ENCODE peak calls at places on chromosomes 12 and 14, in ten cellular contexts. One of them, this sample, is unnamed.
A peak's percentile ranks its signal among the peaks of the same experiment; 100 is the strongest.

GRCh38 chr12:106118278-106118820 is 20.4 kb downstream of the NUAK1 start:
- DNase-seq in psoas muscle: no peak
- DNase-seq in mesendoderm: no peak
- DNase-seq in substantia nigra: no peak
- DNase-seq in gastrocnemius medialis: no peak
- DNase-seq in RWPE1: no peak
- DNase-seq in CD4-positive, alpha-beta T cell: no peak
- DNase-seq in CD8-positive, alpha-beta memory T cell: no peak
- DNase-seq in caudate nucleus: no peak
- DNase-seq in A549: no peak
- DNase-seq in this sample: no peak

GRCh38 chr12:122421815-122422737 is at the start of gene CLIP1:
- DNase-seq in psoas muscle: peak; percentile 80
- DNase-seq in mesendoderm: peak; percentile 85
- DNase-seq in substantia nigra: peak; percentile 15
- DNase-seq in gastrocnemius medialis: peak; percentile 60
- DNase-seq in RWPE1: no peak
- DNase-seq in CD4-positive, alpha-beta T cell: peak; percentile 52
- DNase-seq in CD8-positive, alpha-beta memory T cell: peak; percentile 46
- DNase-seq in caudate nucleus: peak; percentile 67
- DNase-seq in A549: peak; percentile 40
- DNase-seq in this sample: peak; percentile 71

GRCh38 chr12:386651-387050 is 2.5 kb downstream of the KDM5A start:
- DNase-seq in psoas muscle: no peak
- DNase-seq in mesendoderm: peak; percentile 44
- DNase-seq in substantia nigra: no peak
- DNase-seq in gastrocnemius medialis: no peak
- DNase-seq in RWPE1: no peak
- DNase-seq in CD4-positive, alpha-beta T cell: no peak
- DNase-seq in CD8-positive, alpha-beta memory T cell: no peak
- DNase-seq in caudate nucleus: no peak
- DNase-seq in A549: no peak
- DNase-seq in this sample: no peak

GRCh38 chr14:24377126-24377525 is 9.1 kb downstream of the NFATC4 start:
- DNase-seq in psoas muscle: no peak
- DNase-seq in mesendoderm: no peak
- DNase-seq in substantia nigra: no peak
- DNase-seq in gastrocnemius medialis: no peak
- DNase-seq in RWPE1: no peak
- DNase-seq in CD4-positive, alpha-beta T cell: no peak
- DNase-seq in CD8-positive, alpha-beta memory T cell: no peak
- DNase-seq in caudate nucleus: no peak
- DNase-seq in A549: no peak
- DNase-seq in this sample: no peak

GRCh38 chr14:74712499-74713394 is at the start of the genes AREL1 and FCF1:
- DNase-seq in psoas muscle: peak; percentile 78
- DNase-seq in mesendoderm: peak; percentile 97
- DNase-seq in substantia nigra: no peak
- DNase-seq in gastrocnemius medialis: peak; percentile 79
- DNase-seq in RWPE1: peak; percentile 92
- DNase-seq in CD4-positive, alpha-beta T cell: peak; percentile 66
- DNase-seq in CD8-positive, alpha-beta memory T cell: peak; percentile 67
- DNase-seq in caudate nucleus: no peak
- DNase-seq in A549: peak; percentile 97
- DNase-seq in this sample: peak; percentile 90

GRCh38 chr14:39988939-39989338 is 556.7 kb upstream of the FBXO33 start:
- DNase-seq in psoas muscle: no peak
- DNase-seq in mesendoderm: peak; percentile 76
- DNase-seq in substantia nigra: no peak
- DNase-seq in gastrocnemius medialis: no peak
- DNase-seq in RWPE1: peak; percentile 1
- DNase-seq in CD4-positive, alpha-beta T cell: no peak
- DNase-seq in CD8-positive, alpha-beta memory T cell: no peak
- DNase-seq in caudate nucleus: no peak
- DNase-seq in A549: no peak
- DNase-seq in this sample: no peak

GRCh38 chr12:131045705-131046460 is 92.2 kb downstream of the ADGRD1 start:
- DNase-seq in psoas muscle: no peak
- DNase-seq in mesendoderm: no peak
- DNase-seq in substantia nigra: no peak
- DNase-seq in gastrocnemius medialis: no peak
- DNase-seq in RWPE1: no peak
- DNase-seq in CD4-positive, alpha-beta T cell: no peak
- DNase-seq in CD8-positive, alpha-beta memory T cell: no peak
- DNase-seq in caudate nucleus: no peak
- DNase-seq in A549: no peak
- DNase-seq in this sample: no peak

GRCh38 chr12:52822771-52823510 is 9.0 kb upstream of the KRT4 start:
- DNase-seq in psoas muscle: no peak
- DNase-seq in mesendoderm: no peak
- DNase-seq in substantia nigra: no peak
- DNase-seq in gastrocnemius medialis: no peak
- DNase-seq in RWPE1: no peak
- DNase-seq in CD4-positive, alpha-beta T cell: no peak
- DNase-seq in CD8-positive, alpha-beta memory T cell: no peak
- DNase-seq in caudate nucleus: no peak
- DNase-seq in A549: no peak
- DNase-seq in this sample: no peak

GRCh38 chr12:133165776-133166175 is 15.5 kb upstream of the ZNF268 start:
- DNase-seq in psoas muscle: no peak
- DNase-seq in mesendoderm: no peak
- DNase-seq in substantia nigra: no peak
- DNase-seq in gastrocnemius medialis: no peak
- DNase-seq in RWPE1: peak; percentile 14
- DNase-seq in CD4-positive, alpha-beta T cell: no peak
- DNase-seq in CD8-positive, alpha-beta memory T cell: no peak
- DNase-seq in caudate nucleus: no peak
- DNase-seq in A549: no peak
- DNase-seq in this sample: no peak

GRCh38 chr12:67681145-67681778 is 32.7 kb downstream of the DYRK2 start:
- DNase-seq in psoas muscle: no peak
- DNase-seq in mesendoderm: no peak
- DNase-seq in substantia nigra: no peak
- DNase-seq in gastrocnemius medialis: peak; percentile 44
- DNase-seq in RWPE1: peak; percentile 58
- DNase-seq in CD4-positive, alpha-beta T cell: no peak
- DNase-seq in CD8-positive, alpha-beta memory T cell: no peak
- DNase-seq in caudate nucleus: no peak
- DNase-seq in A549: no peak
- DNase-seq in this sample: no peak

GRCh38 chr12:87302126-87302732 is 727.0 kb downstream of the C12orf50 start:
- DNase-seq in psoas muscle: no peak
- DNase-seq in mesendoderm: peak; percentile 25
- DNase-seq in substantia nigra: no peak
- DNase-seq in gastrocnemius medialis: no peak
- DNase-seq in RWPE1: no peak
- DNase-seq in CD4-positive, alpha-beta T cell: no peak
- DNase-seq in CD8-positive, alpha-beta memory T cell: no peak
- DNase-seq in caudate nucleus: no peak
- DNase-seq in A549: no peak
- DNase-seq in this sample: no peak

GRCh38 chr14:36981832-36982528 is 190.4 kb downstream of the SLC25A21 start:
- DNase-seq in psoas muscle: no peak
- DNase-seq in mesendoderm: no peak
- DNase-seq in substantia nigra: no peak
- DNase-seq in gastrocnemius medialis: no peak
- DNase-seq in RWPE1: peak; percentile 77
- DNase-seq in CD4-positive, alpha-beta T cell: no peak
- DNase-seq in CD8-positive, alpha-beta memory T cell: no peak
- DNase-seq in caudate nucleus: no peak
- DNase-seq in A549: peak; percentile 26
- DNase-seq in this sample: no peak

GRCh38 chr14:103638594-103638993 is 9.6 kb downstream of the KLC1 start:
- DNase-seq in psoas muscle: no peak
- DNase-seq in mesendoderm: no peak
- DNase-seq in substantia nigra: no peak
- DNase-seq in gastrocnemius medialis: no peak
- DNase-seq in RWPE1: no peak
- DNase-seq in CD4-positive, alpha-beta T cell: no peak
- DNase-seq in CD8-positive, alpha-beta memory T cell: no peak
- DNase-seq in caudate nucleus: no peak
- DNase-seq in A549: no peak
- DNase-seq in this sample: no peak

DNA sequence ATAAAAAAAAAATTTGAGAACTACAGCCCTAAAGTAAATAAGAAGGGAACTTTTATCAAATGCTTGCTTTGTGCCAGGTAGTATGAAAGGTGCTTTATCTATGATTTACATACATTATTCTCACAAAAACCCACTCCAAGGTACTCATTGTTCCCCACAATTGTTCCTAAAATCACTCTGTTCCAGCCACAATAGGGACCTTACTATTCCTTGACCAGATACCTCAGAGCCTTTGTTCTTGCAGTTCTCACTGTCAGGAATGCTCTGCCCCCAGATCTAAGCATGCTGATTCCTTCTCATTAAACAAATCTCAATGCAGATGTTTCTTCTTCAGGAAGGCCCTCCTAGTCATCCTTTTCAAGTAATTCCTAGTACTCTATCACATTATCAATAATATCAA is 60.2 kb downstream of the PPP1R12A start:
- DNase-seq in psoas muscle: no peak
- DNase-seq in mesendoderm: peak; percentile 75
- DNase-seq in substantia nigra: no peak
- DNase-seq in gastrocnemius medialis: no peak
- DNase-seq in RWPE1: no peak
- DNase-seq in CD4-positive, alpha-beta T cell: no peak
- DNase-seq in CD8-positive, alpha-beta memory T cell: no peak
- DNase-seq in caudate nucleus: no peak
- DNase-seq in A549: no peak
- DNase-seq in this sample: no peak
- H3K27ac ChIP-seq in psoas muscle: no peak overlapping the region
- H3K27ac ChIP-seq in mesendoderm: no peak overlapping the region
- H3K27ac ChIP-seq in substantia nigra: no peak overlapping the region
- H3K27ac ChIP-seq in gastrocnemius medialis: no peak overlapping the region
- H3K27ac ChIP-seq in RWPE1: no peak overlapping the region
- H3K27ac ChIP-seq in CD4-positive, alpha-beta T cell: no peak overlapping the region
- H3K27ac ChIP-seq in CD8-positive, alpha-beta memory T cell: no peak overlapping the region
- H3K27ac ChIP-seq in caudate nucleus: no peak overlapping the region
- H3K27ac ChIP-seq in A549: no peak overlapping the region
- H3K27ac ChIP-seq in this sample: no peak overlapping the region

DNA sequence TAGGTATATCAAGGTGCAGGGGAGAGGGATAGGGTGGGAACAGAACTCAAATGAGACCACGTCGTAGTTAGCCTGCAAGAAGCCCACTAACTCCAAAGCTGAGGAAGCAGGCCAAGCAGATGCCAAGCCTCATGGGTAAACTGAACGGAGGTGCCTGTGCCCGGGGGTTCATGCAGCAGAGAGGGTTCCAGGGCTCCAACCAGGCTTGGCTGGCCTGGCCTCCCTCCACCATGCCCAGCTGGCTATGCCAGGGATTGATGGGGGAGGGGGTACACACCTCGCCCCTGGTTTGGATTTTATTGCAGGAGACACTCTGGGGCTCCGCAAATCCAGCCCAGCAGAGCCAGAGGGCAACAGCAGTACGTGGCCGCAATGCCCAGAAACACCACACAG is 27.3 kb downstream of the PXN start:
- DNase-seq in psoas muscle: no peak
- DNase-seq in mesendoderm: no peak
- DNase-seq in substantia nigra: no peak
- DNase-seq in gastrocnemius medialis: no peak
- DNase-seq in RWPE1: no peak
- DNase-seq in CD4-positive, alpha-beta T cell: no peak
- DNase-seq in CD8-positive, alpha-beta memory T cell: no peak
- DNase-seq in caudate nucleus: no peak
- DNase-seq in A549: no peak
- DNase-seq in this sample: no peak
- H3K27ac ChIP-seq in psoas muscle: peak overlapping the region; percentile 99
- H3K27ac ChIP-seq in mesendoderm: no peak overlapping the region
- H3K27ac ChIP-seq in substantia nigra: no peak overlapping the region
- H3K27ac ChIP-seq in gastrocnemius medialis: peak overlapping the region; percentile 98
- H3K27ac ChIP-seq in RWPE1: peak overlapping the region; percentile 100
- H3K27ac ChIP-seq in CD4-positive, alpha-beta T cell: no peak overlapping the region
- H3K27ac ChIP-seq in CD8-positive, alpha-beta memory T cell: peak overlapping the region; percentile 3
- H3K27ac ChIP-seq in caudate nucleus: peak overlapping the region; percentile 46
- H3K27ac ChIP-seq in A549: peak overlapping the region; percentile 100
- H3K27ac ChIP-seq in this sample: peak overlapping the region; percentile 89

DNA sequence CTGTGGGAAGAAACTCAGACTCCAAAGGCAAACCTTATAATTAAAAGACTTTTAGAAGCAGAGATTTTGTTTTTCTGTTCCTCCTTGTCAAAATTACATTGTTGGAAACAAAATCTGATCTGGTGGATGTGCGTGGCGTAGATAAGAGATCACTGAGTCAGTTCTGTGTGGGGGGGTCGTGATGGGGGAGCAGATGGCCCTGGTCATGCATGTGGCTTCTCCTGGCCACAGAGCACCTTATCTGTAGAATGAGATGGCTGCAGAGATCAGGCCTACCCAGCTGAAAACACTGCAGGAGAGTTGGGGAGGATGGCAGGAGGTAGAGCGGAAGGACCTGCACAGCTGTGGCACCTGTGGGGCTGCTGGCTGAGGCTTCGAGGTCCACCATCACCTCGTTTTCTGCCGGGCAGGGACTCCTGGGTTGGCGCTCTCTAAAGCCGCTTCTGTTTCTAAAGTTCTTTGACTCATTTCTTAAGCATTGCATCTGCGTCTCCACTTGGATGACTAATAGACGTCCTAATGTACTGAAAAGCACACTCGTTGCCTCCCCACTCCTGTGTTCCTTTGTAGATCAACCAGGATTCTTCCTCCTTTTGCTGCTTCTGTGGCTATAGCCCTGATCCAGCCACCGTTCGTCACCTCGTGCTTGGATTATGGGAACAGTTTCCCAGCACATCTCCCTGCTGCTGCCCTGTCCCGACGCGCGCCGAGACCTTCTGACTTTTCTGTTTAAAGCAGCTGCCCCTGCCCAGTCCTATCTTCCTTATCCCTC is 93.4 kb downstream of the TSPAN9 start:
- DNase-seq in psoas muscle: no peak
- DNase-seq in mesendoderm: no peak
- DNase-seq in substantia nigra: no peak
- DNase-seq in gastrocnemius medialis: no peak
- DNase-seq in RWPE1: peak; percentile 85
- DNase-seq in CD4-positive, alpha-beta T cell: no peak
- DNase-seq in CD8-positive, alpha-beta memory T cell: no peak
- DNase-seq in caudate nucleus: no peak
- DNase-seq in A549: peak; percentile 84
- DNase-seq in this sample: no peak
- H3K27ac ChIP-seq in psoas muscle: no peak overlapping the region
- H3K27ac ChIP-seq in mesendoderm: no peak overlapping the region
- H3K27ac ChIP-seq in substantia nigra: no peak overlapping the region
- H3K27ac ChIP-seq in gastrocnemius medialis: no peak overlapping the region
- H3K27ac ChIP-seq in RWPE1: peak overlapping the region; percentile 76
- H3K27ac ChIP-seq in CD4-positive, alpha-beta T cell: no peak overlapping the region
- H3K27ac ChIP-seq in CD8-positive, alpha-beta memory T cell: no peak overlapping the region
- H3K27ac ChIP-seq in caudate nucleus: no peak overlapping the region
- H3K27ac ChIP-seq in A549: peak overlapping the region; percentile 78
- H3K27ac ChIP-seq in this sample: no peak overlapping the region

DNA sequence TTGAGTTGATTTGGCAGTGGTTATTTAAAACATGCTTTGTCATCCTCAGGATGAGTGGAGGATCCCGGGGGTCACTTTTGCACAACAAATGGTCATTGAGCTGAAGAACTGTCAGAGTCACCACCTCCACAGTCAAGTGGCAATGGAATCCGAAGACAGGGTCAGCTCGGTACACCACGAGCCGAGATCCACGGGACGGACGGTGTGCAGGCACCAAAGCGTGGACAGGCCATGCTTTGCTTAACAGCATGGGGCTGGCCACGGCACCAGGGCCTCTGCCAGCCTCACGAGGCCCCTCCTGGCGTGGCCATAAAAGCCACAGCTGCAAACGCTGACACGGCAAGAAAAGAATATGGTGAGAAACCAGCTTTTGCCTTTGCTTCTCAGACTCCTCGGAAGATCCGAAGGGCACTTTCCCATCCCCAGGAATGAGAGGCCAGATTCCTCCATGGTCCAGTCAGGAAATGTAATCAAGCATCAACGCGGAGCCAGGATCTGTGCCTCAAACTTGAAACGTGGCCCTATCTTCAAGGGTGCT is 152.2 kb upstream of the DIO3 start:
- DNase-seq in psoas muscle: no peak
- DNase-seq in mesendoderm: no peak
- DNase-seq in substantia nigra: no peak
- DNase-seq in gastrocnemius medialis: no peak
- DNase-seq in RWPE1: no peak
- DNase-seq in CD4-positive, alpha-beta T cell: no peak
- DNase-seq in CD8-positive, alpha-beta memory T cell: no peak
- DNase-seq in caudate nucleus: no peak
- DNase-seq in A549: no peak
- DNase-seq in this sample: no peak
- H3K27ac ChIP-seq in psoas muscle: no peak overlapping the region
- H3K27ac ChIP-seq in mesendoderm: no peak overlapping the region
- H3K27ac ChIP-seq in substantia nigra: no peak overlapping the region
- H3K27ac ChIP-seq in gastrocnemius medialis: peak overlapping the region; percentile 18
- H3K27ac ChIP-seq in RWPE1: no peak overlapping the region
- H3K27ac ChIP-seq in CD4-positive, alpha-beta T cell: no peak overlapping the region
- H3K27ac ChIP-seq in CD8-positive, alpha-beta memory T cell: no peak overlapping the region
- H3K27ac ChIP-seq in caudate nucleus: peak overlapping the region; percentile 12
- H3K27ac ChIP-seq in A549: no peak overlapping the region
- H3K27ac ChIP-seq in this sample: no peak overlapping the region